ENCODE peak calls at places on chromosomes 12 and 14, in six cellular contexts. M is Peyer's patch, I is HCT116, L is heart left ventricle, N is NB4, S is A549. P is an unnamed sample.

GRCh38 chr12:66500841-66501240 is 178.0 kb downstream of the GRIP1 start:
- DNase-seq in M (no peak), I (no peak), L (no peak), N (no peak), S (no peak), P (no peak)

GRCh38 chr12:3293446-3294161 is 197.4 kb upstream of the PRMT8 start:
- DNase-seq in M (no peak), I (no peak), L (no peak), N (peak), S (peak), P (peak)

GRCh38 chr14:105161314-105161713 is 7.3 kb downstream of the JAG2 start:
- DNase-seq in M (no peak), I (no peak), L (no peak), N (no peak), S (no peak), P (no peak)

GRCh38 chr14:52312872-52313492 is 1.1 kb upstream of the PTGER2 start:
- DNase-seq in M (no peak), I (no peak), L (no peak), N (peak), S (no peak), P (no peak)

GRCh38 chr14:37973031-37973908 is 234.4 kb upstream of the SSTR1 start:
- DNase-seq in M (no peak), I (no peak), L (no peak), N (no peak), S (no peak), P (no peak)

GRCh38 chr14:99393059-99393655 is 87.5 kb downstream of the SETD3 start:
- DNase-seq in M (peak), I (peak), L (no peak), N (peak), S (peak), P (peak)

GRCh38 chr12:44875417-44875953 is 630 bp downstream of the NELL2 start:
- DNase-seq in M (peak), I (no peak), L (no peak), N (no peak), S (no peak), P (no peak)

GRCh38 chr14:99899578-99900178 is 106.5 kb downstream of the EML1 start:
- DNase-seq in M (no peak), I (peak), L (no peak), N (peak), S (no peak), P (no peak)

GRCh38 chr12:15688202-15688736 is 100.9 kb downstream of the EPS8 start:
- DNase-seq in M (peak), I (peak), L (peak), N (peak), S (no peak), P (peak)

GRCh38 chr14:105073720-105074600 is 8.7 kb upstream of the GPR132 start:
- DNase-seq in M (no peak), I (no peak), L (no peak), N (no peak), S (no peak), P (no peak)

GRCh38 chr12:102513739-102514138 is 33.4 kb upstream of the IGF1 start:
- DNase-seq in M (no peak), I (no peak), L (no peak), N (no peak), S (no peak), P (no peak)

DNA sequence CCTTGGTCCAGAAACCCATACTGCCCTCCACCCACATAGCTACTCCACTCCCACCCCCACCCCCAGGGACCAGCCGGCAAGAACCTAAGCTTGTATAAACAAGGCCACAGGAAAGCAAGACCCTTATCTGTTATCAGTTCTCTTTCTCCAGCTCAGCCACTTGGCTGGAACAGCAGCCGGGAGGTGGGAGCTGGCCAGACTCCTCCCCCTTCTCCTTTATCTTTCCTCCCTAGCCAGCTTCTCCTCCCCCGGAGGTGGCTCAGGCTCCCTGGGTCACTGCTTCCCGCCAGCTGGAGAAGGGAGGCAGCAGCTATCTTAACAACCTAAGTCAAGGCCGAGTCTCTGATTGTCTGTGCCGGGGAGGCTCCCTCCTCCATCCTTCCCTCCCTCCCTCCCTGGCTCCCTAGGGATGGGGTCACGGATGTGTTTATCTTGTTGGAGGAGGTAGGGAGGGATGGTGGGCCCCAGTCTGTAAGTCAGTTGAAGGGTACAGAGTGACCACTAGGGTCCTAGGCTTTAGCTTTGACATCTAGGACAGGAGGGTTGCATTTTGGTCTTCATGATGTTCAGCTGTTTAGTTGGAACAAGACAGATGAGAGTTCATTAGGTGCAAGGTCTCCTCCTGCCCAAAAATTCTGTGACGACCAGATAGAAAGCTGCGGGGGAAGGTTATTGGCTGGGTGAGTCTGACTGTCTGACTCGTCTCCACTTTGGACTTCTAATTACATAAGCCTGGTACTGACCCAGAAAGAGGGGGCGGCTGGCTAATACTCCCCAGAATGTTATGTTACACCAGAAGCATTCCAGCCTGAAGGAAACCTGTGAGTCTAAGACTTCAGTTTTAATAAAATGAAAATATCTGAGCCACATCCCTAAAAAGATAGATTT is 29.7 kb downstream of the ZFP36L1 start:
- DNase-seq in M (no peak), I (no peak), L (peak), N (no peak), S (no peak), P (no peak)
- TF ChIP-seq POLR2A in M (no peak), I (no peak), L (no peak), N (no peak), S (no peak), P (no peak)

GRCh38 chr12:111453071-111453989 is 47.6 kb downstream of the SH2B3 start:
- DNase-seq in M (no peak), I (no peak), L (no peak), N (peak), S (no peak), P (no peak)
- TF ChIP-seq POLR2A in M (no peak), I (no peak), L (no peak), N (no peak), S (no peak), P (no peak)

GRCh38 chr12:54393743-54394142 is 9.2 kb upstream of the ZNF385A start:
- DNase-seq in M (no peak), I (no peak), L (no peak), N (no peak), S (no peak), P (no peak)

GRCh38 chr12:54394281-54394719 is 9.8 kb upstream of the ZNF385A start:
- DNase-seq in M (no peak), I (peak), L (peak), N (peak), S (no peak), P (no peak)

GRCh38 chr12:54393350-54393655 is 8.8 kb upstream of the ZNF385A start:
- DNase-seq in M (no peak), I (no peak), L (no peak), N (no peak), S (no peak), P (no peak)

GRCh38 chr12:54390668-54391551 is 6.4 kb upstream of the ZNF385A start:
- DNase-seq in M (peak), I (no peak), L (peak), N (peak), S (peak), P (no peak)

DNA sequence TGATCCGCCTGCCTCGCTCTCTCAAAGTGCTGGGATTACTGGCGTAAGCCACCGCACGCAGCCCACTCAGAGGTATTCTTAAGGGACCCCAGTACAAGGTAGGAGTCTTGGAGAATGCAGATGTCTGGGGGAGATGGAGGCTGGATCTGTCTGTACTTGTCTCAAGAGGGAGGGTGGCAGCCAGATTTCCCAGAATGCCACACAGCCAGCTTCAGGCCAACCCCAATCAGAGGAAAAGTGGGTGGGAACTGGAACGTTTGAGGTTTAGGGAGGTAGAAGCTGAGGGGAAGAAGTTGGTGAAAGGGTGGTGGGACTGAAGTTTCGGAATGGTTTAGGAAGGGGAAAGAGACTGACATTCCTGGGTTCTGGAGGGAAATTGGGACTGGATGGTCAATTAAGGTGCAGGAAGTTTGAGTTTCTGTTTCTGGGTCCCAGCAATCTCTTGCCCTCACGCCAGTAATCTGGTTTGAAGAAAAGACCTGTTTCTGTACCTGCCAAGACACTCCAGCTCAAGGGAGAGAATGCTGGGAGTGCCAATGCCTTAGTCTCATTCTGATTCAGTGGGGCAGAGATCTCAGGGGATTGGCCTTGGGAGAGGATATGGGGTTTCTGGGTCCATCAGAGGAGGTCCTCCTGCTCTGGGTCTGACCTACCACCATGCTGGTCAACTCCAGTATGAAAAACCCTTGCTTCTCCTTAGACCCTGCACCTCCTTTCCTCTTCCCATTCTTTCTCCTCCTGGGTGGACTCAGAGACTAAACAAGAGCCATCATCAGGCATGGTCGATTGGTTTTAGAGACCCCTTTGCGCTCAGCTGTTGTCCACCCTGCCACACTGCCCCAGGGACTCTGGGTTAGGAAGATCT is 8.2 kb upstream of the ZNF385A start:
- DNase-seq in M (no peak), I (no peak), L (no peak), N (no peak), S (no peak), P (no peak)
- TF ChIP-seq POLR2A in M (no peak), I (no peak), L (no peak), N (no peak), S (no peak), P (no peak)

GRCh38 chr12:55726911-55727310 is 1.9 kb downstream of the CD63 start:
- DNase-seq in M (peak), I (no peak), L (no peak), N (peak), S (no peak), P (no peak)

GRCh38 chr12:55728185-55728931 is 451 bp downstream of the CD63 start:
- DNase-seq in M (peak), I (no peak), L (peak), N (peak), S (peak), P (no peak)

GRCh38 chr12:55729592-55730446 is 1.0 kb upstream of the CD63 start:
- DNase-seq in M (peak), I (peak), L (peak), N (peak), S (peak), P (peak)

GRCh38 chr12:55728932-55729591 is at the start of gene CD63:
- DNase-seq in M (peak), I (no peak), L (peak), N (peak), S (peak), P (peak)

DNA sequence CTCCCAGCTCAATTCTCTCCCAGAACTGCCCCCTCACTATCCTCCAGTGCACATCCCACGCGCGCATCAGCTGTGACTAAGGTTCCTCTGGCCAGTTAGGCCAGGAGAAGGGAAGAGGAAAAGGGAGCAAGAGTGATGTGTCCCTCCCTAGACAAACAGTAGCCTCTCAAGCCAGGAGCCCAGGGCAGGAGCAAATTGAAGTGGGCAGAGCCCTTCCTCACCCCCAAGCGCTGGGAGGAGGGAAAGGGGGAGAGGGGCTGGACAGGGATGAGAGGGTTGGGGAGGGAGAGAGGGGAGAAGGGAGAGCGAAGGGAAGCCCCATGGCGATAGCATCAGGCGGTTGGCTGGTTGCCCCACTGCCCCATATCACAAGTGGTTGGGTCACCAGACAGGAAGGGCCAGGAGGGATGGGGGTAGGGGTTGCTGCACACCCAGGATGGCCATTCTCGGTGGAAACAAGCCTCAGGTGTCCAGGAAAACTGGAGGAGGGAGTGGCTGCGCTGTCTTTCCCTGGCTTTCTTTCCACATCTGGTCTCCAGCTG is 1.1 kb downstream of the CD63 start:
- DNase-seq in M (no peak), I (no peak), L (peak), N (peak), S (peak), P (no peak)
- TF ChIP-seq POLR2A in M (no peak), I (no peak), L (no peak), N (no peak), S (peak), P (no peak)